ENCODE peak calls at places on chromosomes 3 and 15, in ten cellular contexts. One of them, this sample, is unnamed.
A peak's percentile ranks its signal among the peaks of the same experiment; 100 is the strongest.

GRCh38 chr15:55434989-55435825 is 26.9 kb downstream of the PIERCE2 start:
- DNase-seq in heart left ventricle: no peak
- DNase-seq in cerebellar nuclear complex: no peak
- DNase-seq in astrocyte: peak; percentile 29
- DNase-seq in skeletal muscle cell: peak; percentile 21
- DNase-seq in NCI-H146: peak; percentile 49
- DNase-seq in mesothelial cell of epicardium: no peak
- DNase-seq in GM19239: peak; percentile 21
- DNase-seq in anterior cingulate cortex: no peak
- DNase-seq in naive thymus-derived CD4-positive, alpha-beta T cell: no peak
- DNase-seq in this sample: peak; percentile 6

GRCh38 chr3:131543714-131544113 is 40.9 kb upstream of the MRPL3 start:
- DNase-seq in heart left ventricle: peak; percentile 78
- DNase-seq in cerebellar nuclear complex: no peak
- DNase-seq in astrocyte: peak; percentile 83
- DNase-seq in skeletal muscle cell: peak; percentile 89
- DNase-seq in NCI-H146: no peak
- DNase-seq in mesothelial cell of epicardium: no peak
- DNase-seq in GM19239: no peak
- DNase-seq in anterior cingulate cortex: peak; percentile 14
- DNase-seq in naive thymus-derived CD4-positive, alpha-beta T cell: no peak
- DNase-seq in this sample: peak; percentile 20

GRCh38 chr3:173066044-173066679 is 74.9 kb downstream of the SPATA16 start:
- DNase-seq in heart left ventricle: peak; percentile 61
- DNase-seq in cerebellar nuclear complex: no peak
- DNase-seq in astrocyte: peak; percentile 87
- DNase-seq in skeletal muscle cell: peak; percentile 23
- DNase-seq in NCI-H146: no peak
- DNase-seq in mesothelial cell of epicardium: no peak
- DNase-seq in GM19239: no peak
- DNase-seq in anterior cingulate cortex: no peak
- DNase-seq in naive thymus-derived CD4-positive, alpha-beta T cell: no peak
- DNase-seq in this sample: no peak

GRCh38 chr3:168094877-168095610 is 680 bp downstream of the GOLIM4 start:
- DNase-seq in heart left ventricle: peak; percentile 88
- DNase-seq in cerebellar nuclear complex: no peak
- DNase-seq in astrocyte: peak; percentile 52
- DNase-seq in skeletal muscle cell: no peak
- DNase-seq in NCI-H146: peak; percentile 90
- DNase-seq in mesothelial cell of epicardium: peak; percentile 24
- DNase-seq in GM19239: peak; percentile 30
- DNase-seq in anterior cingulate cortex: peak; percentile 68
- DNase-seq in naive thymus-derived CD4-positive, alpha-beta T cell: peak; percentile 52
- DNase-seq in this sample: peak; percentile 42

GRCh38 chr3:94162700-94163099 is 99.8 kb downstream of the NSUN3 start:
- DNase-seq in heart left ventricle: no peak
- DNase-seq in cerebellar nuclear complex: no peak
- DNase-seq in astrocyte: peak; percentile 71
- DNase-seq in skeletal muscle cell: no peak
- DNase-seq in NCI-H146: no peak
- DNase-seq in mesothelial cell of epicardium: no peak
- DNase-seq in GM19239: no peak
- DNase-seq in anterior cingulate cortex: no peak
- DNase-seq in naive thymus-derived CD4-positive, alpha-beta T cell: no peak
- DNase-seq in this sample: peak; percentile 45

GRCh38 chr15:75104804-75105557 is 81.6 kb downstream of the PPCDC start:
- DNase-seq in heart left ventricle: no peak
- DNase-seq in cerebellar nuclear complex: no peak
- DNase-seq in astrocyte: peak; percentile 91
- DNase-seq in skeletal muscle cell: peak; percentile 84
- DNase-seq in NCI-H146: no peak
- DNase-seq in mesothelial cell of epicardium: no peak
- DNase-seq in GM19239: peak; percentile 56
- DNase-seq in anterior cingulate cortex: no peak
- DNase-seq in naive thymus-derived CD4-positive, alpha-beta T cell: peak; percentile 52
- DNase-seq in this sample: peak; percentile 64

GRCh38 chr3:184192889-184193288 is 6.9 kb downstream of the ABCF3 start:
- DNase-seq in heart left ventricle: no peak
- DNase-seq in cerebellar nuclear complex: no peak
- DNase-seq in astrocyte: no peak
- DNase-seq in skeletal muscle cell: no peak
- DNase-seq in NCI-H146: no peak
- DNase-seq in mesothelial cell of epicardium: no peak
- DNase-seq in GM19239: no peak
- DNase-seq in anterior cingulate cortex: no peak
- DNase-seq in naive thymus-derived CD4-positive, alpha-beta T cell: no peak
- DNase-seq in this sample: no peak

GRCh38 chr3:101229681-101230080 is 90.7 kb downstream of the IMPG2 start:
- DNase-seq in heart left ventricle: no peak
- DNase-seq in cerebellar nuclear complex: no peak
- DNase-seq in astrocyte: no peak
- DNase-seq in skeletal muscle cell: no peak
- DNase-seq in NCI-H146: peak; percentile 0
- DNase-seq in mesothelial cell of epicardium: no peak
- DNase-seq in GM19239: no peak
- DNase-seq in anterior cingulate cortex: no peak
- DNase-seq in naive thymus-derived CD4-positive, alpha-beta T cell: no peak
- DNase-seq in this sample: no peak

GRCh38 chr3:133996251-133996661 is 33.5 kb downstream of the SLCO2A1 start:
- DNase-seq in heart left ventricle: no peak
- DNase-seq in cerebellar nuclear complex: no peak
- DNase-seq in astrocyte: no peak
- DNase-seq in skeletal muscle cell: no peak
- DNase-seq in NCI-H146: no peak
- DNase-seq in mesothelial cell of epicardium: no peak
- DNase-seq in GM19239: no peak
- DNase-seq in anterior cingulate cortex: no peak
- DNase-seq in naive thymus-derived CD4-positive, alpha-beta T cell: no peak
- DNase-seq in this sample: no peak

GRCh38 chr15:82540984-82541431 is 751 bp upstream of the RPS17 start:
- DNase-seq in heart left ventricle: no peak
- DNase-seq in cerebellar nuclear complex: no peak
- DNase-seq in astrocyte: peak; percentile 14
- DNase-seq in skeletal muscle cell: no peak
- DNase-seq in NCI-H146: no peak
- DNase-seq in mesothelial cell of epicardium: no peak
- DNase-seq in GM19239: no peak
- DNase-seq in anterior cingulate cortex: no peak
- DNase-seq in naive thymus-derived CD4-positive, alpha-beta T cell: no peak
- DNase-seq in this sample: no peak

GRCh38 chr3:41880387-41880786 is 81.5 kb downstream of the ULK4 start:
- DNase-seq in heart left ventricle: no peak
- DNase-seq in cerebellar nuclear complex: no peak
- DNase-seq in astrocyte: no peak
- DNase-seq in skeletal muscle cell: no peak
- DNase-seq in NCI-H146: no peak
- DNase-seq in mesothelial cell of epicardium: no peak
- DNase-seq in GM19239: no peak
- DNase-seq in anterior cingulate cortex: no peak
- DNase-seq in naive thymus-derived CD4-positive, alpha-beta T cell: no peak
- DNase-seq in this sample: no peak

GRCh38 chr3:170536712-170537111 is 49.2 kb downstream of the SLC7A14 start:
- DNase-seq in heart left ventricle: no peak
- DNase-seq in cerebellar nuclear complex: no peak
- DNase-seq in astrocyte: no peak
- DNase-seq in skeletal muscle cell: no peak
- DNase-seq in NCI-H146: no peak
- DNase-seq in mesothelial cell of epicardium: no peak
- DNase-seq in GM19239: no peak
- DNase-seq in anterior cingulate cortex: no peak
- DNase-seq in naive thymus-derived CD4-positive, alpha-beta T cell: no peak
- DNase-seq in this sample: no peak

GRCh38 chr3:15683253-15683652 is 81.7 kb downstream of the BTD start:
- DNase-seq in heart left ventricle: no peak
- DNase-seq in cerebellar nuclear complex: no peak
- DNase-seq in astrocyte: no peak
- DNase-seq in skeletal muscle cell: no peak
- DNase-seq in NCI-H146: no peak
- DNase-seq in mesothelial cell of epicardium: no peak
- DNase-seq in GM19239: no peak
- DNase-seq in anterior cingulate cortex: no peak
- DNase-seq in naive thymus-derived CD4-positive, alpha-beta T cell: no peak
- DNase-seq in this sample: no peak

GRCh38 chr3:81643721-81644120 is 117.7 kb downstream of the GBE1 start:
- DNase-seq in heart left ventricle: no peak
- DNase-seq in cerebellar nuclear complex: no peak
- DNase-seq in astrocyte: peak; percentile 22
- DNase-seq in skeletal muscle cell: no peak
- DNase-seq in NCI-H146: peak; percentile 22
- DNase-seq in mesothelial cell of epicardium: no peak
- DNase-seq in GM19239: no peak
- DNase-seq in anterior cingulate cortex: no peak
- DNase-seq in naive thymus-derived CD4-positive, alpha-beta T cell: no peak
- DNase-seq in this sample: no peak

GRCh38 chr15:100918034-100918689 is 995 bp upstream of the LRRK1 start:
- DNase-seq in heart left ventricle: peak; percentile 89
- DNase-seq in cerebellar nuclear complex: no peak
- DNase-seq in astrocyte: peak; percentile 53
- DNase-seq in skeletal muscle cell: no peak
- DNase-seq in NCI-H146: peak; percentile 45
- DNase-seq in mesothelial cell of epicardium: peak; percentile 56
- DNase-seq in GM19239: peak; percentile 91
- DNase-seq in anterior cingulate cortex: no peak
- DNase-seq in naive thymus-derived CD4-positive, alpha-beta T cell: peak; percentile 81
- DNase-seq in this sample: peak; percentile 80

GRCh38 chr3:188082040-188082439 is 71.9 kb upstream of the LPP start:
- DNase-seq in heart left ventricle: no peak
- DNase-seq in cerebellar nuclear complex: no peak
- DNase-seq in astrocyte: peak; percentile 26
- DNase-seq in skeletal muscle cell: peak; percentile 74
- DNase-seq in NCI-H146: no peak
- DNase-seq in mesothelial cell of epicardium: no peak
- DNase-seq in GM19239: no peak
- DNase-seq in anterior cingulate cortex: no peak
- DNase-seq in naive thymus-derived CD4-positive, alpha-beta T cell: no peak
- DNase-seq in this sample: no peak

This sample was measured in H54.